ENCODE peak calls at places on chromosomes 4 and X, in nine cellular contexts. One of them, this sample, is unnamed.

GRCh38 chr4:136369073-136369472 is 1163.2 kb downstream of the PCDH18 start:
- DNase-seq in CD8-positive, alpha-beta T cell: no peak
- DNase-seq in NCI-H1436: no peak
- DNase-seq in esophagus squamous epithelium: no peak
- DNase-seq in activated T-helper 1 cell treated with anti-CD3 and anti-CD28 coated beads, Interleukin-12 subunit alpha, Interleukin-12 subunit beta, Interleukin-2, Interleukin-4 antibody, amounts not matched to agents 30 ng/mL and 10 ng/mL and 1 ng/mL, durations not matched to agents 14 hours and 24 hours and 36 hours: no peak
- DNase-seq in lung microvascular endothelial cell: peak
- DNase-seq in NCI-H2171 treated with DMSO at 0.1 percent for 48 hours: no peak
- DNase-seq in PC-3: peak
- DNase-seq in fibroblast of villous mesenchyme: no peak
- DNase-seq in this sample: peak

GRCh38 chrX:123990602-123991001 is 29.1 kb downstream of the STAG2 start:
- DNase-seq in lung microvascular endothelial cell: no peak
- DNase-seq in fibroblast of villous mesenchyme: no peak
- DNase-seq in activated T-helper 1 cell treated with anti-CD3 and anti-CD28 coated beads, Interleukin-12 subunit alpha, Interleukin-12 subunit beta, Interleukin-2, Interleukin-4 antibody, amounts not matched to agents 30 ng/mL and 10 ng/mL and 1 ng/mL, durations not matched to agents 14 hours and 24 hours and 36 hours: no peak
- DNase-seq in CD8-positive, alpha-beta T cell: no peak
- DNase-seq in NCI-H2171 treated with DMSO at 0.1 percent for 48 hours: no peak
- DNase-seq in PC-3: no peak
- DNase-seq in NCI-H1436: no peak
- DNase-seq in esophagus squamous epithelium: no peak
- DNase-seq in this sample: no peak

GRCh38 chr4:139866270-139866962 is 200.8 kb downstream of the MGST2 start:
- DNase-seq in esophagus squamous epithelium: no peak
- DNase-seq in CD8-positive, alpha-beta T cell: no peak
- DNase-seq in PC-3: no peak
- DNase-seq in fibroblast of villous mesenchyme: no peak
- DNase-seq in NCI-H1436: no peak
- DNase-seq in lung microvascular endothelial cell: no peak
- DNase-seq in activated T-helper 1 cell treated with anti-CD3 and anti-CD28 coated beads, Interleukin-12 subunit alpha, Interleukin-12 subunit beta, Interleukin-2, Interleukin-4 antibody, amounts not matched to agents 30 ng/mL and 10 ng/mL and 1 ng/mL, durations not matched to agents 14 hours and 24 hours and 36 hours: no peak
- DNase-seq in NCI-H2171 treated with DMSO at 0.1 percent for 48 hours: peak
- DNase-seq in this sample: no peak

GRCh38 chr4:47145630-47146029 is 114.3 kb downstream of the GABRB1 start:
- DNase-seq in CD8-positive, alpha-beta T cell: no peak
- DNase-seq in lung microvascular endothelial cell: no peak
- DNase-seq in NCI-H1436: no peak
- DNase-seq in fibroblast of villous mesenchyme: peak
- DNase-seq in PC-3: no peak
- DNase-seq in NCI-H2171 treated with DMSO at 0.1 percent for 48 hours: peak
- DNase-seq in esophagus squamous epithelium: no peak
- DNase-seq in activated T-helper 1 cell treated with anti-CD3 and anti-CD28 coated beads, Interleukin-12 subunit alpha, Interleukin-12 subunit beta, Interleukin-2, Interleukin-4 antibody, amounts not matched to agents 30 ng/mL and 10 ng/mL and 1 ng/mL, durations not matched to agents 14 hours and 24 hours and 36 hours: no peak
- DNase-seq in this sample: no peak

GRCh38 chr4:17613761-17614415 is 553 bp upstream of the MED28 start:
- DNase-seq in CD8-positive, alpha-beta T cell: peak
- DNase-seq in activated T-helper 1 cell treated with anti-CD3 and anti-CD28 coated beads, Interleukin-12 subunit alpha, Interleukin-12 subunit beta, Interleukin-2, Interleukin-4 antibody, amounts not matched to agents 30 ng/mL and 10 ng/mL and 1 ng/mL, durations not matched to agents 14 hours and 24 hours and 36 hours: peak
- DNase-seq in esophagus squamous epithelium: no peak
- DNase-seq in fibroblast of villous mesenchyme: peak
- DNase-seq in PC-3: peak
- DNase-seq in lung microvascular endothelial cell: peak
- DNase-seq in NCI-H2171 treated with DMSO at 0.1 percent for 48 hours: peak
- DNase-seq in NCI-H1436: no peak
- DNase-seq in this sample: no peak

GRCh38 chrX:41558531-41558930 is 111.4 kb downstream of the NYX start:
- DNase-seq in NCI-H2171 treated with DMSO at 0.1 percent for 48 hours: no peak
- DNase-seq in activated T-helper 1 cell treated with anti-CD3 and anti-CD28 coated beads, Interleukin-12 subunit alpha, Interleukin-12 subunit beta, Interleukin-2, Interleukin-4 antibody, amounts not matched to agents 30 ng/mL and 10 ng/mL and 1 ng/mL, durations not matched to agents 14 hours and 24 hours and 36 hours: no peak
- DNase-seq in esophagus squamous epithelium: no peak
- DNase-seq in lung microvascular endothelial cell: peak
- DNase-seq in CD8-positive, alpha-beta T cell: no peak
- DNase-seq in NCI-H1436: no peak
- DNase-seq in fibroblast of villous mesenchyme: no peak
- DNase-seq in PC-3: peak
- DNase-seq in this sample: peak

GRCh38 chr4:112940364-112940763 is 109.1 kb upstream of the ANK2 start:
- DNase-seq in activated T-helper 1 cell treated with anti-CD3 and anti-CD28 coated beads, Interleukin-12 subunit alpha, Interleukin-12 subunit beta, Interleukin-2, Interleukin-4 antibody, amounts not matched to agents 30 ng/mL and 10 ng/mL and 1 ng/mL, durations not matched to agents 14 hours and 24 hours and 36 hours: no peak
- DNase-seq in esophagus squamous epithelium: no peak
- DNase-seq in fibroblast of villous mesenchyme: no peak
- DNase-seq in NCI-H2171 treated with DMSO at 0.1 percent for 48 hours: no peak
- DNase-seq in lung microvascular endothelial cell: no peak
- DNase-seq in PC-3: no peak
- DNase-seq in NCI-H1436: no peak
- DNase-seq in CD8-positive, alpha-beta T cell: no peak
- DNase-seq in this sample: no peak

GRCh38 chr4:10981611-10982010 is 297.0 kb upstream of the CLNK start:
- DNase-seq in fibroblast of villous mesenchyme: no peak
- DNase-seq in NCI-H1436: no peak
- DNase-seq in CD8-positive, alpha-beta T cell: no peak
- DNase-seq in esophagus squamous epithelium: no peak
- DNase-seq in PC-3: no peak
- DNase-seq in NCI-H2171 treated with DMSO at 0.1 percent for 48 hours: no peak
- DNase-seq in activated T-helper 1 cell treated with anti-CD3 and anti-CD28 coated beads, Interleukin-12 subunit alpha, Interleukin-12 subunit beta, Interleukin-2, Interleukin-4 antibody, amounts not matched to agents 30 ng/mL and 10 ng/mL and 1 ng/mL, durations not matched to agents 14 hours and 24 hours and 36 hours: no peak
- DNase-seq in lung microvascular endothelial cell: no peak
- DNase-seq in this sample: no peak

GRCh38 chr4:80361329-80361900 is 25.9 kb downstream of the CFAP299 start:
- DNase-seq in fibroblast of villous mesenchyme: peak
- DNase-seq in PC-3: peak
- DNase-seq in NCI-H2171 treated with DMSO at 0.1 percent for 48 hours: peak
- DNase-seq in esophagus squamous epithelium: no peak
- DNase-seq in NCI-H1436: peak
- DNase-seq in activated T-helper 1 cell treated with anti-CD3 and anti-CD28 coated beads, Interleukin-12 subunit alpha, Interleukin-12 subunit beta, Interleukin-2, Interleukin-4 antibody, amounts not matched to agents 30 ng/mL and 10 ng/mL and 1 ng/mL, durations not matched to agents 14 hours and 24 hours and 36 hours: no peak
- DNase-seq in CD8-positive, alpha-beta T cell: no peak
- DNase-seq in lung microvascular endothelial cell: peak
- DNase-seq in this sample: no peak

GRCh38 chr4:176498857-176499256 is 179.1 kb downstream of the SPCS3 start:
- DNase-seq in CD8-positive, alpha-beta T cell: no peak
- DNase-seq in activated T-helper 1 cell treated with anti-CD3 and anti-CD28 coated beads, Interleukin-12 subunit alpha, Interleukin-12 subunit beta, Interleukin-2, Interleukin-4 antibody, amounts not matched to agents 30 ng/mL and 10 ng/mL and 1 ng/mL, durations not matched to agents 14 hours and 24 hours and 36 hours: no peak
- DNase-seq in esophagus squamous epithelium: no peak
- DNase-seq in lung microvascular endothelial cell: peak
- DNase-seq in fibroblast of villous mesenchyme: peak
- DNase-seq in NCI-H1436: no peak
- DNase-seq in PC-3: peak
- DNase-seq in NCI-H2171 treated with DMSO at 0.1 percent for 48 hours: no peak
- DNase-seq in this sample: no peak

GRCh38 chr4:33025236-33025635 is 2305.1 kb downstream of the PCDH7 start:
- DNase-seq in esophagus squamous epithelium: no peak
- DNase-seq in fibroblast of villous mesenchyme: no peak
- DNase-seq in CD8-positive, alpha-beta T cell: no peak
- DNase-seq in NCI-H2171 treated with DMSO at 0.1 percent for 48 hours: no peak
- DNase-seq in lung microvascular endothelial cell: no peak
- DNase-seq in NCI-H1436: no peak
- DNase-seq in activated T-helper 1 cell treated with anti-CD3 and anti-CD28 coated beads, Interleukin-12 subunit alpha, Interleukin-12 subunit beta, Interleukin-2, Interleukin-4 antibody, amounts not matched to agents 30 ng/mL and 10 ng/mL and 1 ng/mL, durations not matched to agents 14 hours and 24 hours and 36 hours: no peak
- DNase-seq in PC-3: no peak
- DNase-seq in this sample: no peak

GRCh38 chr4:104677122-104677521 is 182.4 kb upstream of the CXXC4 start:
- DNase-seq in activated T-helper 1 cell treated with anti-CD3 and anti-CD28 coated beads, Interleukin-12 subunit alpha, Interleukin-12 subunit beta, Interleukin-2, Interleukin-4 antibody, amounts not matched to agents 30 ng/mL and 10 ng/mL and 1 ng/mL, durations not matched to agents 14 hours and 24 hours and 36 hours: no peak
- DNase-seq in esophagus squamous epithelium: no peak
- DNase-seq in CD8-positive, alpha-beta T cell: no peak
- DNase-seq in lung microvascular endothelial cell: no peak
- DNase-seq in fibroblast of villous mesenchyme: no peak
- DNase-seq in PC-3: no peak
- DNase-seq in NCI-H2171 treated with DMSO at 0.1 percent for 48 hours: peak
- DNase-seq in NCI-H1436: peak
- DNase-seq in this sample: peak

GRCh38 chrX:48753708-48754107 is 7.8 kb upstream of the GLOD5 start:
- DNase-seq in lung microvascular endothelial cell: no peak
- DNase-seq in esophagus squamous epithelium: no peak
- DNase-seq in PC-3: no peak
- DNase-seq in fibroblast of villous mesenchyme: no peak
- DNase-seq in activated T-helper 1 cell treated with anti-CD3 and anti-CD28 coated beads, Interleukin-12 subunit alpha, Interleukin-12 subunit beta, Interleukin-2, Interleukin-4 antibody, amounts not matched to agents 30 ng/mL and 10 ng/mL and 1 ng/mL, durations not matched to agents 14 hours and 24 hours and 36 hours: no peak
- DNase-seq in NCI-H2171 treated with DMSO at 0.1 percent for 48 hours: no peak
- DNase-seq in CD8-positive, alpha-beta T cell: no peak
- DNase-seq in NCI-H1436: no peak
- DNase-seq in this sample: no peak

GRCh38 chr4:17111959-17112659 is 213.7 kb upstream of the LDB2 start:
- DNase-seq in esophagus squamous epithelium: no peak
- DNase-seq in PC-3: no peak
- DNase-seq in lung microvascular endothelial cell: peak
- DNase-seq in activated T-helper 1 cell treated with anti-CD3 and anti-CD28 coated beads, Interleukin-12 subunit alpha, Interleukin-12 subunit beta, Interleukin-2, Interleukin-4 antibody, amounts not matched to agents 30 ng/mL and 10 ng/mL and 1 ng/mL, durations not matched to agents 14 hours and 24 hours and 36 hours: no peak
- DNase-seq in CD8-positive, alpha-beta T cell: no peak
- DNase-seq in NCI-H1436: no peak
- DNase-seq in fibroblast of villous mesenchyme: no peak
- DNase-seq in NCI-H2171 treated with DMSO at 0.1 percent for 48 hours: no peak
- DNase-seq in this sample: no peak

GRCh38 chr4:688695-689497 is at the start of gene SLC49A3:
- DNase-seq in NCI-H1436: no peak
- DNase-seq in esophagus squamous epithelium: no peak
- DNase-seq in NCI-H2171 treated with DMSO at 0.1 percent for 48 hours: no peak
- DNase-seq in CD8-positive, alpha-beta T cell: no peak
- DNase-seq in activated T-helper 1 cell treated with anti-CD3 and anti-CD28 coated beads, Interleukin-12 subunit alpha, Interleukin-12 subunit beta, Interleukin-2, Interleukin-4 antibody, amounts not matched to agents 30 ng/mL and 10 ng/mL and 1 ng/mL, durations not matched to agents 14 hours and 24 hours and 36 hours: no peak
- DNase-seq in fibroblast of villous mesenchyme: no peak
- DNase-seq in PC-3: no peak
- DNase-seq in lung microvascular endothelial cell: peak
- DNase-seq in this sample: no peak

GRCh38 chr4:40736910-40737309 is 12.8 kb upstream of the NSUN7 start:
- DNase-seq in NCI-H1436: peak
- DNase-seq in NCI-H2171 treated with DMSO at 0.1 percent for 48 hours: peak
- DNase-seq in CD8-positive, alpha-beta T cell: no peak
- DNase-seq in esophagus squamous epithelium: no peak
- DNase-seq in activated T-helper 1 cell treated with anti-CD3 and anti-CD28 coated beads, Interleukin-12 subunit alpha, Interleukin-12 subunit beta, Interleukin-2, Interleukin-4 antibody, amounts not matched to agents 30 ng/mL and 10 ng/mL and 1 ng/mL, durations not matched to agents 14 hours and 24 hours and 36 hours: no peak
- DNase-seq in PC-3: peak
- DNase-seq in lung microvascular endothelial cell: peak
- DNase-seq in fibroblast of villous mesenchyme: peak
- DNase-seq in this sample: peak

GRCh38 chrX:42290608-42291007 is 367.3 kb upstream of the CASK start:
- DNase-seq in esophagus squamous epithelium: no peak
- DNase-seq in activated T-helper 1 cell treated with anti-CD3 and anti-CD28 coated beads, Interleukin-12 subunit alpha, Interleukin-12 subunit beta, Interleukin-2, Interleukin-4 antibody, amounts not matched to agents 30 ng/mL and 10 ng/mL and 1 ng/mL, durations not matched to agents 14 hours and 24 hours and 36 hours: no peak
- DNase-seq in NCI-H2171 treated with DMSO at 0.1 percent for 48 hours: no peak
- DNase-seq in NCI-H1436: no peak
- DNase-seq in CD8-positive, alpha-beta T cell: no peak
- DNase-seq in fibroblast of villous mesenchyme: peak
- DNase-seq in PC-3: peak
- DNase-seq in lung microvascular endothelial cell: no peak
- DNase-seq in this sample: peak

GRCh38 chr4:7341486-7342222 is 93.1 kb downstream of the PSAPL1 start:
- DNase-seq in CD8-positive, alpha-beta T cell: no peak
- DNase-seq in lung microvascular endothelial cell: no peak
- DNase-seq in esophagus squamous epithelium: no peak
- DNase-seq in NCI-H2171 treated with DMSO at 0.1 percent for 48 hours: no peak
- DNase-seq in NCI-H1436: no peak
- DNase-seq in PC-3: no peak
- DNase-seq in fibroblast of villous mesenchyme: no peak
- DNase-seq in activated T-helper 1 cell treated with anti-CD3 and anti-CD28 coated beads, Interleukin-12 subunit alpha, Interleukin-12 subunit beta, Interleukin-2, Interleukin-4 antibody, amounts not matched to agents 30 ng/mL and 10 ng/mL and 1 ng/mL, durations not matched to agents 14 hours and 24 hours and 36 hours: no peak
- DNase-seq in this sample: no peak

GRCh38 chr4:153651961-153652784 is 31.9 kb upstream of the TLR2 start:
- DNase-seq in esophagus squamous epithelium: no peak
- DNase-seq in CD8-positive, alpha-beta T cell: no peak
- DNase-seq in NCI-H1436: no peak
- DNase-seq in activated T-helper 1 cell treated with anti-CD3 and anti-CD28 coated beads, Interleukin-12 subunit alpha, Interleukin-12 subunit beta, Interleukin-2, Interleukin-4 antibody, amounts not matched to agents 30 ng/mL and 10 ng/mL and 1 ng/mL, durations not matched to agents 14 hours and 24 hours and 36 hours: no peak
- DNase-seq in PC-3: peak
- DNase-seq in fibroblast of villous mesenchyme: no peak
- DNase-seq in NCI-H2171 treated with DMSO at 0.1 percent for 48 hours: no peak
- DNase-seq in lung microvascular endothelial cell: no peak
- DNase-seq in this sample: no peak

GRCh38 chr4:114038762-114039392 is 59.4 kb upstream of the ARSJ start:
- DNase-seq in NCI-H1436: no peak
- DNase-seq in fibroblast of villous mesenchyme: no peak
- DNase-seq in esophagus squamous epithelium: no peak
- DNase-seq in lung microvascular endothelial cell: no peak
- DNase-seq in NCI-H2171 treated with DMSO at 0.1 percent for 48 hours: no peak
- DNase-seq in activated T-helper 1 cell treated with anti-CD3 and anti-CD28 coated beads, Interleukin-12 subunit alpha, Interleukin-12 subunit beta, Interleukin-2, Interleukin-4 antibody, amounts not matched to agents 30 ng/mL and 10 ng/mL and 1 ng/mL, durations not matched to agents 14 hours and 24 hours and 36 hours: no peak
- DNase-seq in CD8-positive, alpha-beta T cell: no peak
- DNase-seq in PC-3: peak
- DNase-seq in this sample: no peak

GRCh38 chr4:73281982-73282381 is 23.4 kb upstream of the ANKRD17 start:
- DNase-seq in PC-3: no peak
- DNase-seq in fibroblast of villous mesenchyme: no peak
- DNase-seq in activated T-helper 1 cell treated with anti-CD3 and anti-CD28 coated beads, Interleukin-12 subunit alpha, Interleukin-12 subunit beta, Interleukin-2, Interleukin-4 antibody, amounts not matched to agents 30 ng/mL and 10 ng/mL and 1 ng/mL, durations not matched to agents 14 hours and 24 hours and 36 hours: no peak
- DNase-seq in esophagus squamous epithelium: no peak
- DNase-seq in CD8-positive, alpha-beta T cell: no peak
- DNase-seq in NCI-H2171 treated with DMSO at 0.1 percent for 48 hours: peak
- DNase-seq in lung microvascular endothelial cell: no peak
- DNase-seq in NCI-H1436: no peak
- DNase-seq in this sample: no peak

GRCh38 chrX:125205084-125205917 is 114.4 kb upstream of the TEX13C start:
- DNase-seq in activated T-helper 1 cell treated with anti-CD3 and anti-CD28 coated beads, Interleukin-12 subunit alpha, Interleukin-12 subunit beta, Interleukin-2, Interleukin-4 antibody, amounts not matched to agents 30 ng/mL and 10 ng/mL and 1 ng/mL, durations not matched to agents 14 hours and 24 hours and 36 hours: no peak
- DNase-seq in NCI-H1436: no peak
- DNase-seq in fibroblast of villous mesenchyme: no peak
- DNase-seq in NCI-H2171 treated with DMSO at 0.1 percent for 48 hours: no peak
- DNase-seq in esophagus squamous epithelium: no peak
- DNase-seq in PC-3: peak
- DNase-seq in CD8-positive, alpha-beta T cell: no peak
- DNase-seq in lung microvascular endothelial cell: no peak
- DNase-seq in this sample: peak

GRCh38 chrX:48937065-48937907 is 18.5 kb upstream of the PIM2 start:
- DNase-seq in fibroblast of villous mesenchyme: peak
- DNase-seq in NCI-H1436: no peak
- DNase-seq in esophagus squamous epithelium: peak
- DNase-seq in lung microvascular endothelial cell: no peak
- DNase-seq in NCI-H2171 treated with DMSO at 0.1 percent for 48 hours: no peak
- DNase-seq in activated T-helper 1 cell treated with anti-CD3 and anti-CD28 coated beads, Interleukin-12 subunit alpha, Interleukin-12 subunit beta, Interleukin-2, Interleukin-4 antibody, amounts not matched to agents 30 ng/mL and 10 ng/mL and 1 ng/mL, durations not matched to agents 14 hours and 24 hours and 36 hours: peak
- DNase-seq in CD8-positive, alpha-beta T cell: peak
- DNase-seq in PC-3: no peak
- DNase-seq in this sample: no peak

GRCh38 chr4:111943796-111944203 is 201.5 kb upstream of the FAM241A start:
- DNase-seq in lung microvascular endothelial cell: peak
- DNase-seq in fibroblast of villous mesenchyme: peak
- DNase-seq in CD8-positive, alpha-beta T cell: no peak
- DNase-seq in NCI-H1436: no peak
- DNase-seq in activated T-helper 1 cell treated with anti-CD3 and anti-CD28 coated beads, Interleukin-12 subunit alpha, Interleukin-12 subunit beta, Interleukin-2, Interleukin-4 antibody, amounts not matched to agents 30 ng/mL and 10 ng/mL and 1 ng/mL, durations not matched to agents 14 hours and 24 hours and 36 hours: no peak
- DNase-seq in PC-3: peak
- DNase-seq in NCI-H2171 treated with DMSO at 0.1 percent for 48 hours: peak
- DNase-seq in esophagus squamous epithelium: peak
- DNase-seq in this sample: peak

GRCh38 chr4:7770675-7771050 is 169.0 kb downstream of the AFAP1 start:
- DNase-seq in lung microvascular endothelial cell: no peak
- DNase-seq in fibroblast of villous mesenchyme: no peak
- DNase-seq in CD8-positive, alpha-beta T cell: no peak
- DNase-seq in NCI-H1436: no peak
- DNase-seq in esophagus squamous epithelium: no peak
- DNase-seq in PC-3: no peak
- DNase-seq in NCI-H2171 treated with DMSO at 0.1 percent for 48 hours: no peak
- DNase-seq in activated T-helper 1 cell treated with anti-CD3 and anti-CD28 coated beads, Interleukin-12 subunit alpha, Interleukin-12 subunit beta, Interleukin-2, Interleukin-4 antibody, amounts not matched to agents 30 ng/mL and 10 ng/mL and 1 ng/mL, durations not matched to agents 14 hours and 24 hours and 36 hours: no peak
- DNase-seq in this sample: no peak

GRCh38 chr4:137755033-137755471 is 222.8 kb upstream of the PCDH18 start:
- DNase-seq in PC-3: peak
- DNase-seq in activated T-helper 1 cell treated with anti-CD3 and anti-CD28 coated beads, Interleukin-12 subunit alpha, Interleukin-12 subunit beta, Interleukin-2, Interleukin-4 antibody, amounts not matched to agents 30 ng/mL and 10 ng/mL and 1 ng/mL, durations not matched to agents 14 hours and 24 hours and 36 hours: no peak
- DNase-seq in lung microvascular endothelial cell: no peak
- DNase-seq in CD8-positive, alpha-beta T cell: no peak
- DNase-seq in NCI-H1436: no peak
- DNase-seq in esophagus squamous epithelium: no peak
- DNase-seq in NCI-H2171 treated with DMSO at 0.1 percent for 48 hours: peak
- DNase-seq in fibroblast of villous mesenchyme: peak
- DNase-seq in this sample: no peak

GRCh38 chr4:32929738-32930688 is 2209.8 kb downstream of the PCDH7 start:
- DNase-seq in PC-3: no peak
- DNase-seq in NCI-H2171 treated with DMSO at 0.1 percent for 48 hours: no peak
- DNase-seq in NCI-H1436: no peak
- DNase-seq in fibroblast of villous mesenchyme: no peak
- DNase-seq in activated T-helper 1 cell treated with anti-CD3 and anti-CD28 coated beads, Interleukin-12 subunit alpha, Interleukin-12 subunit beta, Interleukin-2, Interleukin-4 antibody, amounts not matched to agents 30 ng/mL and 10 ng/mL and 1 ng/mL, durations not matched to agents 14 hours and 24 hours and 36 hours: no peak
- DNase-seq in lung microvascular endothelial cell: no peak
- DNase-seq in esophagus squamous epithelium: no peak
- DNase-seq in CD8-positive, alpha-beta T cell: no peak
- DNase-seq in this sample: peak

GRCh38 chr4:1198070-1198844 is 25.9 kb upstream of the SPON2 start:
- DNase-seq in activated T-helper 1 cell treated with anti-CD3 and anti-CD28 coated beads, Interleukin-12 subunit alpha, Interleukin-12 subunit beta, Interleukin-2, Interleukin-4 antibody, amounts not matched to agents 30 ng/mL and 10 ng/mL and 1 ng/mL, durations not matched to agents 14 hours and 24 hours and 36 hours: no peak
- DNase-seq in CD8-positive, alpha-beta T cell: no peak
- DNase-seq in lung microvascular endothelial cell: no peak
- DNase-seq in NCI-H2171 treated with DMSO at 0.1 percent for 48 hours: no peak
- DNase-seq in PC-3: no peak
- DNase-seq in NCI-H1436: no peak
- DNase-seq in fibroblast of villous mesenchyme: peak
- DNase-seq in esophagus squamous epithelium: no peak
- DNase-seq in this sample: no peak

GRCh38 chrX:65720580-65720979 is 53.1 kb downstream of the MSN start:
- DNase-seq in lung microvascular endothelial cell: peak
- DNase-seq in NCI-H2171 treated with DMSO at 0.1 percent for 48 hours: no peak
- DNase-seq in fibroblast of villous mesenchyme: no peak
- DNase-seq in activated T-helper 1 cell treated with anti-CD3 and anti-CD28 coated beads, Interleukin-12 subunit alpha, Interleukin-12 subunit beta, Interleukin-2, Interleukin-4 antibody, amounts not matched to agents 30 ng/mL and 10 ng/mL and 1 ng/mL, durations not matched to agents 14 hours and 24 hours and 36 hours: no peak
- DNase-seq in CD8-positive, alpha-beta T cell: no peak
- DNase-seq in esophagus squamous epithelium: no peak
- DNase-seq in NCI-H1436: no peak
- DNase-seq in PC-3: no peak
- DNase-seq in this sample: no peak

GRCh38 chr4:612749-613125 is 12.6 kb upstream of the PDE6B start:
- DNase-seq in lung microvascular endothelial cell: no peak
- DNase-seq in fibroblast of villous mesenchyme: no peak
- DNase-seq in PC-3: no peak
- DNase-seq in CD8-positive, alpha-beta T cell: no peak
- DNase-seq in activated T-helper 1 cell treated with anti-CD3 and anti-CD28 coated beads, Interleukin-12 subunit alpha, Interleukin-12 subunit beta, Interleukin-2, Interleukin-4 antibody, amounts not matched to agents 30 ng/mL and 10 ng/mL and 1 ng/mL, durations not matched to agents 14 hours and 24 hours and 36 hours: no peak
- DNase-seq in NCI-H1436: no peak
- DNase-seq in esophagus squamous epithelium: no peak
- DNase-seq in NCI-H2171 treated with DMSO at 0.1 percent for 48 hours: no peak
- DNase-seq in this sample: no peak

GRCh38 chr4:128871948-128872347 is 62.4 kb downstream of the JADE1 start:
- DNase-seq in lung microvascular endothelial cell: no peak
- DNase-seq in NCI-H2171 treated with DMSO at 0.1 percent for 48 hours: no peak
- DNase-seq in activated T-helper 1 cell treated with anti-CD3 and anti-CD28 coated beads, Interleukin-12 subunit alpha, Interleukin-12 subunit beta, Interleukin-2, Interleukin-4 antibody, amounts not matched to agents 30 ng/mL and 10 ng/mL and 1 ng/mL, durations not matched to agents 14 hours and 24 hours and 36 hours: no peak
- DNase-seq in NCI-H1436: no peak
- DNase-seq in PC-3: peak
- DNase-seq in CD8-positive, alpha-beta T cell: no peak
- DNase-seq in fibroblast of villous mesenchyme: peak
- DNase-seq in esophagus squamous epithelium: no peak
- DNase-seq in this sample: no peak